ENCODE peak calls at places on chromosomes 16 and 17, in four cellular contexts. Z, D, R and F are unnamed samples.

GRCh38 chr17:21033350-21033749 is 9.5 kb downstream of the USP22 start:
- DNase-seq in D (peak; percentile 48), Z (no peak), R (peak; percentile 59), F (no peak)

GRCh38 chr17:40558300-40558584 is 7.0 kb downstream of the CCR7 start:
- DNase-seq in D (no peak), R (no peak), Z (no peak), F (no peak)

GRCh38 chr17:80101946-80102706 is 745 bp downstream of the GAA start:
- DNase-seq in R (peak; percentile 51), Z (no peak), D (peak; percentile 33), F (no peak)

GRCh38 chr16:2039286-2040030 is 8.2 kb downstream of the NTHL1 start:
- DNase-seq in D (peak; percentile 36), R (peak; percentile 84), Z (no peak), F (no peak)

GRCh38 chr17:40529991-40530390 is 28.6 kb upstream of the TNS4 start:
- DNase-seq in D (no peak), R (peak; percentile 37), Z (no peak), F (no peak)

GRCh38 chr16:28105297-28105696 is 41.8 kb upstream of the GSG1L start:
- DNase-seq in Z (no peak), D (no peak), R (no peak), F (no peak)

GRCh38 chr16:68033101-68033500 is 10.0 kb downstream of the DUS2 start:
- DNase-seq in R (no peak), D (peak; percentile 58), Z (no peak), F (no peak)

GRCh38 chr17:61361084-61361483 is 38.6 kb upstream of the TBX2 start:
- DNase-seq in Z (no peak), D (peak; percentile 82), R (peak; percentile 80), F (no peak)

GRCh38 chr17:72346306-72346705 is 225.5 kb downstream of the SOX9 start:
- DNase-seq in Z (no peak), D (no peak), R (no peak), F (no peak)

GRCh38 chr16:4576008-4576407 is 19.9 kb downstream of the C16orf96 start:
- DNase-seq in D (no peak), R (no peak), Z (no peak), F (no peak)

GRCh38 chr16:78485899-78486221 is 386.4 kb downstream of the WWOX start:
- DNase-seq in Z (no peak), D (no peak), R (no peak), F (no peak)

GRCh38 chr17:43839670-43840101 is 6.7 kb upstream of the MPP3 start:
- DNase-seq in D (no peak), R (no peak), Z (no peak), F (no peak)

GRCh38 chr16:47927330-47927729 is 228.5 kb downstream of the ABCC12 start:
- DNase-seq in R (peak; percentile 28), Z (no peak), D (peak; percentile 70), F (no peak)

GRCh38 chr17:22217135-22217534 is 524.8 kb downstream of the KCNJ18 start:
- DNase-seq in Z (no peak), D (no peak), R (no peak), F (no peak)

GRCh38 chr17:56499799-56500388 is 93.6 kb upstream of the NOG start:
- DNase-seq in R (peak; percentile 45), D (peak; percentile 12), Z (peak; percentile 1), F (peak; percentile 52)

GRCh38 chr16:67865318-67865717 is 7.5 kb upstream of the EDC4 start:
- DNase-seq in D (no peak), Z (no peak), R (peak; percentile 67), F (no peak)

GRCh38 chr17:3695723-3696411 is at the start of gene P2RX5:
- DNase-seq in D (peak; percentile 21), Z (no peak), R (peak; percentile 54), F (no peak)

GRCh38 chr16:60310836-60311445 is 1576.8 kb upstream of the GOT2 start:
- DNase-seq in R (no peak), D (no peak), Z (no peak), F (no peak)

GRCh38 chr17:65609749-65610148 is 48.3 kb upstream of the AXIN2 start:
- DNase-seq in D (no peak), R (no peak), Z (no peak), F (no peak)

GRCh38 chr16:3691778-3692177 is 25.5 kb downstream of the TRAP1 start:
- DNase-seq in D (no peak), Z (no peak), R (peak; percentile 13), F (no peak)

GRCh38 chr17:64028874-64029464 is 8.5 kb upstream of the ICAM2 start:
- DNase-seq in Z (no peak), R (peak; percentile 81), D (peak; percentile 46), F (no peak)

GRCh38 chr16:88376835-88377726 is 5.7 kb upstream of the ZNF469 start:
- DNase-seq in R (peak; percentile 79), Z (no peak), D (peak; percentile 56), F (no peak)

DNA sequence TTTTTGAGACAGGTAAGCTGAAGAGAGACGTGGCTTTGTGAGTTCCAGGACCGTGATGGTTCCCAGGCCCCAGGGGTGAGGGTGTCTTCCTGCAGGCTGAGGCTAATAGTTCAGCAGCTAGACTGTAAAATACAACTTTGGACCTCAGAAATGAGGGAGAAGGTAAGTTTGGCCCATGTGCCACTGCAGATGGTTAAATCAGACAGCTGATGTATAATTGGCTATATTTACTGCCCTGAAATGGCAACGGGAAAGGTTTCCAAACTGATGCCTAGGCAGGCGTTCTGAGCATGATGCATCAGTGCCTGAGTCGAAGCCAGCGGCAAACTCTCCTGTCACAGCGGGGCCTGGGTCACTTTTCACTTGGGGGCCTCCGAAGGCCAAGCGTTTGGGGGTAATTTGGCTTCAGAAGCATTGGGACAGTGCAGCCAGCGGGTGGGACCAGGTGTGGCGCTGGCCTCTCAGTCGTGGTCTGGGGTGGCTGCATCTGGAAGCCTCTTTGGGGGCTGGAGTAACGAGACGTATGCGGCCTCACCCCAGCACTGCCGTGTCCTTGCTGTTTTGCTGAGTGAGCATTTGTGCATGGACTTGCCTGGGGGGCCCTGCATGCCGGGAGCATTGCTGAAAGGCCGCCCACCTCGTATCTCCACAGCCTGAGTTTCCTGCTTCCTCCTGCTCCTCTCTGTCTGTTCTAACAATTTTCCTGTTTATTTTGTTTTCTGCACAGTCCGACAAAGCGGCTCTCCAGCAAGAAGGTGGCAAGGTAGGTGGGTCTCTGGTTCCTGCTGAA is 31.2 kb upstream of the CAPN15 start:
- DNase-seq in Z (no peak), R (no peak), D (no peak), F (no peak)
- H3K27ac ChIP-seq in Z (no peak overlapping the region), R (no peak overlapping the region), D (no peak overlapping the region), F (peak overlapping the region; percentile 57)

GRCh38 chr17:77160032-77160876 is 19.5 kb downstream of the SEC14L1 start:
- DNase-seq in D (no peak), Z (no peak), R (no peak), F (no peak)
- TF ChIP-seq EZH2 in D (no peak), Z (no peak), R (no peak), F (no peak)

GRCh38 chr17:17806611-17807010 is 30.2 kb downstream of the SREBF1 start:
- DNase-seq in Z (no peak), D (no peak), R (no peak), F (no peak)

GRCh38 chr17:17808706-17809432 is 27.9 kb downstream of the SREBF1 start:
- DNase-seq in Z (no peak), D (peak; percentile 45), R (peak; percentile 49), F (no peak)

GRCh38 chr17:17806035-17806434 is 30.8 kb downstream of the SREBF1 start:
- DNase-seq in Z (no peak), R (no peak), D (no peak), F (no peak)

GRCh38 chr17:17805575-17805974 is 31.2 kb downstream of the SREBF1 start:
- DNase-seq in D (peak; percentile 49), Z (no peak), R (peak; percentile 31), F (no peak)

DNA sequence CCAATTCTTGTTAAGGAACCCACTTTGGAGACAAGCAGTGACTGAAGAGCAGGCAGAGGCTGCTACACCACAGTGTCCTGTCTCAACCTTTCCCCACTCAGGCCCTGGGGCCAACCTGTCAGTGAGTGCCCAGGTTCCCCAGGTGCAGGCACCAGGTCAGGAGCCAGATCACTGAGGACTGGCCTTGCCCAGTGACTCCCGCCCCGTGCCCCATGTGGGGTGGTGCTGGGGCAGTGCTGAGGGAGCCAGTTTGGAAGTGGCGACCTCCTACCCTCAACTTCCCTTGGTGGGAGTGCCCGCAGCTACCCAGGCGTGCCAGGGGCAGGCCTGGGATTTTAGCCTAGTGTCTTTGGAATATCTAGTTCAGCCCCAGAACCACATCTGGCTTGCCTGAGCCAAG is 29.3 kb downstream of the SREBF1 start:
- DNase-seq in R (no peak), Z (no peak), D (no peak), F (no peak)
- H3K27ac ChIP-seq in R (no peak overlapping the region), Z (no peak overlapping the region), D (no peak overlapping the region), F (peak overlapping the region; percentile 4)

GRCh38 chr17:49223517-49224197 is 6.9 kb downstream of the PHOSPHO1 start:
- DNase-seq in Z (no peak), R (peak; percentile 50), D (no peak), F (no peak)
- TF ChIP-seq EZH2 in Z (no peak), R (peak; percentile 80), D (peak; percentile 69), F (no peak)

GRCh38 chr16:102060-102855 is 24.2 kb downstream of the MPG start:
- DNase-seq in R (no peak), Z (no peak), D (peak; percentile 65), F (no peak)

GRCh38 chr16:104355-104754 is 26.3 kb downstream of the MPG start:
- DNase-seq in D (no peak), R (no peak), Z (no peak), F (no peak)

GRCh38 chr16:105521-105920 is 27.5 kb downstream of the MPG start:
- DNase-seq in D (no peak), R (no peak), Z (no peak), F (no peak)

GRCh38 chr16:104828-105374 is 26.9 kb downstream of the MPG start:
- DNase-seq in Z (no peak), D (no peak), R (no peak), F (no peak)

DNA sequence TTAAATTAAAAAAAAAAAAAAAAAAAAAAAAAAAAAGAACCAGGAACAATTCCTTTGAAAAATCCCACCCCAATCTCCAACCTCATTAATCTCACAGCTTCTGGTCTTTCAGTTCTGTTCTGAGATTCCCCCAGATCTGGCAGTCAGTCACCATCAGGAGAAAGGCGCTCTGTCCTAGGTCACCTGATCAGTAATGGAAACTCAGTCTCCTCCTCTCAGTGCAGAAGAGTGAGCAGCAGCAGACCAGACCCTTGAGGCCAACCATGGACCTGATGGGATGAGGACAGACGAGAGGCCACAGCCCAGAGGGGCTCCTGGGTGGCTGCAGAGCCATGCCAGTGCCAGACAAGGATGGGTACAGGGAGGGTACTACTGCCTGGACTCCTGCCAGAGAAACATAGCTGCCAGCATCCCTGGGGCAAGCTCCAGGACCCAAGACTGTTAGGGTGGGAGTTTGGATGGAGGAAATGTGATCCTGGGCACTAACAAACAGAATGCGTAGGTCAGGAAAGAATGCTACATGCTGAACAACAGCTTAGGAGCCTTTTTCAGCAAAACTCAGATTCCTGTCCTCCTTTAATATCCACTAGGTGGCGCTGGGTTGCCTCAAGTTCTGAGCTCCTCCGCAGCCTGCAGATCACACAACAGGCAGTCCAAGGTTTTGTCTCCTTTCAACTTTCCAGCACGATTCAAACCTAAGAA is 28.7 kb downstream of the MPG start:
- DNase-seq in R (peak; percentile 90), Z (no peak), D (peak; percentile 70), F (peak; percentile 39)
- H3K27ac ChIP-seq in R (no peak overlapping the region), Z (no peak overlapping the region), D (no peak overlapping the region), F (no peak overlapping the region)